ENCODE peak calls at places on chromosomes 11 and 22, in four cellular contexts. A is K562, R is HepG2, J is GM12878. T is an unnamed sample.

GRCh38 chr11:10605941-10606381 is 37.5 kb upstream of the LYVE1 start:
- DNase-seq in A (no peak), R (peak), J (no peak), T (peak)

GRCh38 chr11:9752091-9752490 is 88.2 kb downstream of the SWAP70 start:
- DNase-seq in A (peak), R (peak), J (no peak), T (no peak)

GRCh38 chr22:20779813-20780148 is 5.9 kb downstream of the SERPIND1 start:
- DNase-seq in A (no peak), R (no peak), J (no peak), T (no peak)

GRCh38 chr11:129372609-129373488 is 2.8 kb upstream of the BARX2 start:
- DNase-seq in A (no peak), R (no peak), J (no peak), T (no peak)

GRCh38 chr22:30000566-30000965 is 79.7 kb upstream of the HORMAD2 start:
- DNase-seq in A (no peak), R (no peak), J (no peak), T (no peak)

GRCh38 chr11:9771126-9771624 is 107.3 kb downstream of the SWAP70 start:
- DNase-seq in A (no peak), R (no peak), J (no peak), T (no peak)

GRCh38 chr11:36012979-36013378 is 69.1 kb downstream of the LDLRAD3 start:
- DNase-seq in A (no peak), R (no peak), J (no peak), T (no peak)

GRCh38 chr11:95147364-95147905 is 57.8 kb downstream of the ENDOD1 start:
- DNase-seq in A (peak), R (peak), J (no peak), T (no peak)

GRCh38 chr11:70720291-70720690 is 322.0 kb downstream of the CTTN start:
- DNase-seq in A (no peak), R (no peak), J (no peak), T (no peak)

GRCh38 chr11:83852775-83853442 is 566.7 kb upstream of the CCDC90B start:
- DNase-seq in A (no peak), R (peak), J (no peak), T (no peak)

GRCh38 chr11:57499413-57499982 is 16.0 kb downstream of the SLC43A1 start:
- DNase-seq in A (peak), R (peak), J (no peak), T (peak)

GRCh38 chr11:69560141-69560790 is 78.8 kb downstream of the LINC01488 start:
- DNase-seq in A (no peak), R (no peak), J (no peak), T (no peak)

GRCh38 chr11:23585700-23586099 is 725.4 kb upstream of the CCDC179 start:
- DNase-seq in A (no peak), R (no peak), J (no peak), T (no peak)

GRCh38 chr11:46039990-46040389 is 81.3 kb downstream of the PHF21A start:
- DNase-seq in A (no peak), R (no peak), J (no peak), T (no peak)

GRCh38 chr11:110907629-110908028 is 195.4 kb upstream of the ARHGAP20 start:
- DNase-seq in A (no peak), R (no peak), J (no peak), T (no peak)

GRCh38 chr11:44964526-44965209 is 14.0 kb upstream of the TP53I11 start:
- DNase-seq in A (no peak), R (no peak), J (no peak), T (no peak)

GRCh38 chr22:38313384-38313955 is 3.8 kb downstream of the CSNK1E start:
- DNase-seq in A (no peak), R (no peak), J (peak), T (no peak)

GRCh38 chr22:37302617-37303555 is 20.6 kb downstream of the CYTH4 start:
- DNase-seq in A (no peak), R (no peak), J (no peak), T (no peak)

GRCh38 chr11:73087730-73088129 is 54.4 kb downstream of the FCHSD2 start:
- DNase-seq in A (no peak), R (no peak), J (peak), T (no peak)

GRCh38 chr11:60900673-60901404 is 5.5 kb downstream of the PRPF19 start:
- DNase-seq in A (no peak), R (no peak), J (no peak), T (no peak)

GRCh38 chr11:78656984-78657383 is 82.3 kb upstream of the NARS2 start:
- DNase-seq in A (no peak), R (no peak), J (no peak), T (no peak)

GRCh38 chr22:25488244-25489020 is 76.0 kb upstream of the GRK3 start:
- DNase-seq in A (no peak), R (peak), J (peak), T (peak)

GRCh38 chr22:24370426-24370825 is 57.0 kb upstream of the ADORA2A start:
- DNase-seq in A (no peak), R (no peak), J (no peak), T (no peak)

GRCh38 chr22:49551446-49551845 is 276.2 kb downstream of the BRD1 start:
- DNase-seq in A (no peak), R (no peak), J (no peak), T (no peak)

GRCh38 chr11:86947541-86947940 is 7.7 kb downstream of the FZD4 start:
- DNase-seq in A (no peak), R (no peak), J (no peak), T (no peak)

GRCh38 chr11:128956401-128957203 is 13.9 kb upstream of the TP53AIP1 start:
- DNase-seq in A (peak), R (peak), J (peak), T (peak)

GRCh38 chr11:72240461-72241289 is 3.3 kb downstream of the PHOX2A start:
- DNase-seq in A (no peak), R (no peak), J (no peak), T (no peak)

GRCh38 chr11:1931791-1932480 is 12.4 kb downstream of the TNNT3 start:
- DNase-seq in A (no peak), R (no peak), J (no peak), T (no peak)

GRCh38 chr11:72373163-72373562 is 61.2 kb downstream of the CLPB start:
- DNase-seq in A (no peak), R (no peak), J (no peak), T (peak)

DNA sequence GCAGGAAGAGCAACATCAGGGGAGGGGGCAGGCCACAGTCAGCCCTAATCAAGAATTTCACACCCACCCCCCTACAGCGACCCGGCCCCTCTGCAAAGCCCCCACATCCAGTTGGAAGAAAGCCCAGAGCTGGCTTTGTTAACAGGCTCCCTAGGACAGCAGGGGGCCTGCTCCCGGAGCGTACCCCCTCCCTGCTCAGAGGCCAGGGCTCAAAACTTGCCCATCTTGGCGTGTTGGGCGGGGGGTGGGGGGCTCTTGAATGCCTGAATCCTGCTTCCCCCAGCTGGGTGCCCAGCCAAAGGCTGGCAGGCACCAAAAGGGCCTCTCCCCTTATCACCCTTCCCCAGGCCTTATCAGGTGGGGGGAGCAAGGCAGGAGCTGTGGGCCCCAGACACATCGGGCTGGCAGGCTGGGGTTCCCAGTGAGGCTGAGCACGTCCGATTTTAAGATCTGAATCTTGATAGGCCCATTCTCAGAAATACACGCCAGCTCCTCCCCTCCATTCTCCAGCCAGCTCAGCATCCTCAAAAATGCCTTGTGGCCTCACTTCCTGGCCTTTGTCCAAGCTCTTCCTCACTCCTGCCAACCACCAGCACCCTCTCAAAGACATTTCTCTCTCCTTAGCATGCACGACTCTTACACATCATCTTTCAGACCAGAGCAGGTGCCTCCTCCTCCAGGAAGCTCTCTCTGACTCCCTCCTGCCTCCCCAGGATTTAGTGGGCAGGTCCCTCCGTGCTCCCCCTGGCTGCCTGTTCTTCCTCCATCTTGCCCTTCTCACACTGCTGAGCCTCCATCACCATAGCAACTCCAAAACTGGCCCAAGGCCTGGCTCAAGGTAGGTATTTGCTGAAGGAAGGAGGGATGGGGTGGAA is 384.8 kb downstream of the MN1 start:
- DNase-seq in A (no peak), R (no peak), J (no peak), T (no peak)
- TF ChIP-seq BHLHE40 in A (no peak), R (no peak), J (no peak), T (no peak)

DNA sequence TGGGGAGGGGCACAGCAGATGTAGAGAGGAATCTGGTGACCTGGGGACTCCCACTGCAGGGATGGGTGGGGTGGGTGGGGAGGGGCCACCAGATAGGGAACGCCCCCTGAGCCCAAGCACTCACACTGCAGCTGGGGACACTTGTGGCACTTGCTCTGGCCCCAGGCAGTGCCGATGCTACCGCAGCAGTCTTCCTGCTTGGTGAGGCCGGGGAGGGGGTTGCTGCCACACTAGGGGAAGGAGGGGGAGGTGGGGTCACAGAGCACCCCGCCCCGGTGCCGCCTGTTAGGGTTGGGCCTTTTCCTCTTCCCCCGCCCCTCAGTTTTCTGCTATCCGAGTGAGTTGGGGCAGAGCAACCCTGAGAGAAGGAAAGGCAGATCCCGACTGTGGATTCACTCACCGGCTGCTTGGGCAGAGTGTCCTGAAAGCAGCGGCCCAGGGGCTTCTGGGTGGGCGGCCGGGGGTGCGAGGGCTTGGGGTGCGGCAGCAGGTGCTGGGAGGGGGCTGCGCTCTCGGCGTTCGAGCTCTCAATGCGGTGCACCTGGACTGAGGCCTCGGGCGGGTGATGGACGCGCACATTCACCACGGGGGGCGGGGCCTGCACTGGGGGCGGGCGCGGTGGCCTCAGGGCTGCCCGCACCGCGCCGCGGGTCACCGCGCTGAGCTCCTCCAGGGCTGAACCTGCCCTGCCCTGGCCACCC is 4.7 kb downstream of the LTBP3 start:
- DNase-seq in A (peak), R (no peak), J (no peak), T (no peak)
- TF ChIP-seq SP1 in A (no peak), R (no peak), J (no peak), T (no peak)

DNA sequence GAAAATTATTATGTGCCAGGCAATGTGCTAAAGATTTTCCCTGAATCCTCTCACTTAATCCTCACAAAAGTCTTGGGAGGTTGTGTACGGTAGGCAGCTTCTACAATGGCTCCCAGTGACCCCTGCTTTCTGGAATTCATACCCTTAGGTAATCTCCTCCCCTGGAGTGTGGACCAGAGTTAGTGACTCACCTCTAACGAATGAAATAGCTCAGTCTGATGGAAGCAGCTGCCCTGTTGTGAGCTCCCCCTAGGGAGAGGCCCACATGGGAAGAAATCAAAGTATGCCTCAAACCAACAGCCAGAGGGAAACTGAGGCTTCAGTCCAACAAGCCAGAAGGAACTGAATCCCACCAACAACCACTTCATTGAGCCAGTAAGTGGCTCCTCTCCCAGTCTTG is 99.0 kb upstream of the ISX start:
- DNase-seq in A (no peak), R (no peak), J (no peak), T (no peak)
- TF ChIP-seq BHLHE40 in A (no peak), R (no peak), J (no peak), T (no peak)

GRCh38 chr11:126993599-126993998 is 7.0 kb downstream of the KIRREL3 start:
- DNase-seq in A (no peak), R (no peak), J (no peak), T (no peak)

GRCh38 chr11:126991596-126991995 is 9.0 kb downstream of the KIRREL3 start:
- DNase-seq in A (no peak), R (no peak), J (no peak), T (no peak)

GRCh38 chr11:126992804-126993111 is 7.8 kb downstream of the KIRREL3 start:
- DNase-seq in A (no peak), R (no peak), J (no peak), T (no peak)

GRCh38 chr11:126990716-126991480 is 9.7 kb downstream of the KIRREL3 start:
- DNase-seq in A (no peak), R (no peak), J (no peak), T (no peak)

GRCh38 chr11:126992065-126992803 is 8.3 kb downstream of the KIRREL3 start:
- DNase-seq in A (no peak), R (no peak), J (no peak), T (no peak)
- TF ChIP-seq SP1 in A (no peak), R (no peak), J (no peak), T (no peak)

DNA sequence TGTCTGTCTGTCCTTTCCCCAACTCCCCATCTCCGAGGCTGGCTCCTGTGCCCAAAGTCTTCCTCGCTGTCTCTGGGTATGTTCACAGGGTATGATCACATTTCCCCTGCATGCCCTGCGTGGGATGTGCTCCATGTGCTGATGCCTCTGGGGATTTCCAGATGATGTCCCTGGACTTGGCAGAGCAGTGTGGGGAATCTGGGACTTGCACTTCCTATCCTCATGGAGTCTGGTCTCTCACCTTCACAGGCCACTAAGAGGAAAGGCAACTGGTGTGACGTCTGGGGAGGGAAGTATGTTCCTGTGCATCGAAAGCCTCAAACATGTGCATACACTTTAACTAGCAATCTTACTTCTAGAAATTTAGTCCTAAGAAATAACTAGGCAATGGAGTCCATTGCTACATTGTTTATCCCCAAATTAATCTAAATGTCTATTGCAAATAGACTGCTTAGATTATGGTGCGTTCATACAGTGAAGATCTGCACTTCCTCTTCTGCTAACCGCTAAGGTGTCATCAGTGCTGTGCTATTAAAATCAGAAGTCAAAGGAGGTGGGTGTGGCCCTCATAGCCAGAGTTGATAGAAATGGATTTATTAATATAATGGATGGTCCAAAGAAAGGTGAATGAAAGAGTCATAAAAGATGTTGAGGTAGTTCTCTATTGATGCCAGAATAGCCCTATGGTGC is 20.8 kb downstream of the TIMP3 start:
- DNase-seq in A (no peak), R (no peak), J (no peak), T (no peak)
- TF ChIP-seq BHLHE40 in A (no peak), R (no peak), J (no peak), T (no peak)

T was measured in HEK293T.